ENCODE peak calls at places on chromosomes 7 and 10, in eight cellular contexts. One of them, this sample, is unnamed. For H3K9me3, the result is how much of the 10 kb centered on the place peaks cover.

GRCh38 chr7:122768827-122769226 is 66.1 kb upstream of the RNF148 start:
- DNase-seq in WERI-Rb-1: no peak
- DNase-seq in HCT116: no peak
- DNase-seq in lower lobe of right lung: no peak
- DNase-seq in mesenchymal stem cell: no peak
- DNase-seq in gastrocnemius medialis: no peak
- DNase-seq in adrenal gland: no peak
- DNase-seq in AG04450: no peak
- DNase-seq in this sample: no peak

GRCh38 chr7:30789334-30789711 is 18.1 kb downstream of the MINDY4 start:
- DNase-seq in WERI-Rb-1: no peak
- DNase-seq in mesenchymal stem cell: peak
- DNase-seq in gastrocnemius medialis: no peak
- DNase-seq in AG04450: no peak
- DNase-seq in lower lobe of right lung: no peak
- DNase-seq in HCT116: no peak
- DNase-seq in adrenal gland: no peak
- DNase-seq in this sample: no peak

GRCh38 chr10:36023939-36024338 is 381.8 kb upstream of the FZD8 start:
- DNase-seq in WERI-Rb-1: no peak
- DNase-seq in lower lobe of right lung: no peak
- DNase-seq in AG04450: peak
- DNase-seq in gastrocnemius medialis: no peak
- DNase-seq in mesenchymal stem cell: peak
- DNase-seq in adrenal gland: peak
- DNase-seq in HCT116: no peak
- DNase-seq in this sample: peak

GRCh38 chr7:113267885-113268284 is 149.5 kb upstream of the SMIM30 start:
- DNase-seq in adrenal gland: no peak
- DNase-seq in HCT116: no peak
- DNase-seq in mesenchymal stem cell: peak
- DNase-seq in gastrocnemius medialis: no peak
- DNase-seq in AG04450: peak
- DNase-seq in lower lobe of right lung: no peak
- DNase-seq in WERI-Rb-1: no peak
- DNase-seq in this sample: no peak

GRCh38 chr7:128082431-128082830 is 51.2 kb upstream of the LRRC4 start:
- DNase-seq in HCT116: no peak
- DNase-seq in WERI-Rb-1: peak
- DNase-seq in mesenchymal stem cell: no peak
- DNase-seq in gastrocnemius medialis: no peak
- DNase-seq in adrenal gland: no peak
- DNase-seq in lower lobe of right lung: no peak
- DNase-seq in AG04450: no peak
- DNase-seq in this sample: no peak

GRCh38 chr10:50271564-50272250 is 20.4 kb upstream of the ASAH2 start:
- DNase-seq in adrenal gland: no peak
- DNase-seq in gastrocnemius medialis: no peak
- DNase-seq in lower lobe of right lung: no peak
- DNase-seq in HCT116: no peak
- DNase-seq in AG04450: no peak
- DNase-seq in WERI-Rb-1: no peak
- DNase-seq in mesenchymal stem cell: no peak
- DNase-seq in this sample: no peak

GRCh38 chr10:110783509-110784103 is 88.1 kb upstream of the PDCD4 start:
- DNase-seq in WERI-Rb-1: no peak
- DNase-seq in adrenal gland: no peak
- DNase-seq in lower lobe of right lung: no peak
- DNase-seq in HCT116: no peak
- DNase-seq in gastrocnemius medialis: no peak
- DNase-seq in mesenchymal stem cell: no peak
- DNase-seq in AG04450: no peak
- DNase-seq in this sample: no peak

GRCh38 chr7:134809611-134810010 is 30.2 kb downstream of the CALD1 start:
- DNase-seq in WERI-Rb-1: no peak
- DNase-seq in HCT116: no peak
- DNase-seq in adrenal gland: no peak
- DNase-seq in lower lobe of right lung: no peak
- DNase-seq in AG04450: no peak
- DNase-seq in gastrocnemius medialis: no peak
- DNase-seq in mesenchymal stem cell: no peak
- DNase-seq in this sample: no peak

GRCh38 chr10:11713186-11713743 is 28.9 kb upstream of the ECHDC3 start:
- DNase-seq in lower lobe of right lung: no peak
- DNase-seq in WERI-Rb-1: no peak
- DNase-seq in AG04450: no peak
- DNase-seq in mesenchymal stem cell: no peak
- DNase-seq in HCT116: no peak
- DNase-seq in adrenal gland: no peak
- DNase-seq in gastrocnemius medialis: no peak
- DNase-seq in this sample: no peak

GRCh38 chr10:111319866-111320265 is 243.0 kb downstream of the ADRA2A start:
- DNase-seq in adrenal gland: no peak
- DNase-seq in gastrocnemius medialis: no peak
- DNase-seq in HCT116: no peak
- DNase-seq in mesenchymal stem cell: no peak
- DNase-seq in lower lobe of right lung: no peak
- DNase-seq in AG04450: no peak
- DNase-seq in WERI-Rb-1: no peak
- DNase-seq in this sample: no peak

GRCh38 chr7:105674200-105675030 is 93.1 kb upstream of the EFCAB10 start:
- DNase-seq in HCT116: no peak
- DNase-seq in WERI-Rb-1: no peak
- DNase-seq in mesenchymal stem cell: no peak
- DNase-seq in gastrocnemius medialis: no peak
- DNase-seq in lower lobe of right lung: no peak
- DNase-seq in adrenal gland: peak
- DNase-seq in AG04450: no peak
- DNase-seq in this sample: no peak

GRCh38 chr7:356691-357462 is 66.9 kb downstream of the FOXL3 start:
- DNase-seq in WERI-Rb-1: no peak
- DNase-seq in lower lobe of right lung: no peak
- DNase-seq in AG04450: no peak
- DNase-seq in gastrocnemius medialis: no peak
- DNase-seq in adrenal gland: no peak
- DNase-seq in HCT116: no peak
- DNase-seq in mesenchymal stem cell: no peak
- DNase-seq in this sample: no peak

GRCh38 chr7:139457153-139457946 is 26.1 kb downstream of the KLRG2 start:
- DNase-seq in lower lobe of right lung: no peak
- DNase-seq in adrenal gland: no peak
- DNase-seq in AG04450: no peak
- DNase-seq in mesenchymal stem cell: peak
- DNase-seq in gastrocnemius medialis: no peak
- DNase-seq in HCT116: no peak
- DNase-seq in WERI-Rb-1: no peak
- DNase-seq in this sample: no peak

GRCh38 chr10:70672165-70672992 is at the start of gene ADAMTS14:
- DNase-seq in mesenchymal stem cell: peak
- DNase-seq in adrenal gland: peak
- DNase-seq in WERI-Rb-1: peak
- DNase-seq in lower lobe of right lung: no peak
- DNase-seq in AG04450: no peak
- DNase-seq in gastrocnemius medialis: no peak
- DNase-seq in HCT116: peak
- DNase-seq in this sample: no peak

GRCh38 chr10:88343761-88344484 is 239.2 kb downstream of the RNLS start:
- DNase-seq in AG04450: no peak
- DNase-seq in mesenchymal stem cell: peak
- DNase-seq in WERI-Rb-1: no peak
- DNase-seq in gastrocnemius medialis: no peak
- DNase-seq in adrenal gland: no peak
- DNase-seq in HCT116: no peak
- DNase-seq in lower lobe of right lung: no peak
- DNase-seq in this sample: no peak

GRCh38 chr7:3301831-3302618 is 973 bp downstream of the SDK1 start:
- DNase-seq in gastrocnemius medialis: no peak
- DNase-seq in AG04450: no peak
- DNase-seq in adrenal gland: no peak
- DNase-seq in lower lobe of right lung: no peak
- DNase-seq in WERI-Rb-1: no peak
- DNase-seq in HCT116: no peak
- DNase-seq in mesenchymal stem cell: peak
- DNase-seq in this sample: no peak

GRCh38 chr7:47724335-47724982 is 142.5 kb upstream of the TNS3 start:
- DNase-seq in adrenal gland: no peak
- DNase-seq in mesenchymal stem cell: peak
- DNase-seq in WERI-Rb-1: no peak
- DNase-seq in gastrocnemius medialis: no peak
- DNase-seq in AG04450: peak
- DNase-seq in lower lobe of right lung: no peak
- DNase-seq in HCT116: no peak
- DNase-seq in this sample: no peak

GRCh38 chr7:156327474-156327873 is 313.1 kb upstream of the RNF32 start:
- DNase-seq in adrenal gland: no peak
- DNase-seq in AG04450: no peak
- DNase-seq in mesenchymal stem cell: no peak
- DNase-seq in WERI-Rb-1: no peak
- DNase-seq in lower lobe of right lung: no peak
- DNase-seq in HCT116: no peak
- DNase-seq in gastrocnemius medialis: no peak
- DNase-seq in this sample: no peak

GRCh38 chr7:133583545-133584171 is 330.8 kb downstream of the EXOC4 start:
- DNase-seq in AG04450: no peak
- DNase-seq in WERI-Rb-1: no peak
- DNase-seq in mesenchymal stem cell: no peak
- DNase-seq in HCT116: no peak
- DNase-seq in lower lobe of right lung: no peak
- DNase-seq in adrenal gland: no peak
- DNase-seq in gastrocnemius medialis: no peak
- DNase-seq in this sample: no peak

GRCh38 chr10:49360271-49361177 is 35.4 kb downstream of the DRGX start:
- DNase-seq in lower lobe of right lung: no peak
- DNase-seq in gastrocnemius medialis: no peak
- DNase-seq in mesenchymal stem cell: no peak
- DNase-seq in adrenal gland: no peak
- DNase-seq in HCT116: no peak
- DNase-seq in WERI-Rb-1: no peak
- DNase-seq in AG04450: no peak
- DNase-seq in this sample: no peak

GRCh38 chr10:46253076-46254006 is 33.5 kb upstream of the ANTXRL start:
- DNase-seq in gastrocnemius medialis: no peak
- DNase-seq in AG04450: no peak
- DNase-seq in WERI-Rb-1: no peak
- DNase-seq in mesenchymal stem cell: no peak
- DNase-seq in adrenal gland: no peak
- DNase-seq in lower lobe of right lung: no peak
- DNase-seq in HCT116: no peak
- DNase-seq in this sample: no peak

GRCh38 chr10:59971915-59972314 is 65.6 kb upstream of the CCDC6 start:
- DNase-seq in AG04450: no peak
- DNase-seq in lower lobe of right lung: no peak
- DNase-seq in WERI-Rb-1: no peak
- DNase-seq in mesenchymal stem cell: peak
- DNase-seq in gastrocnemius medialis: no peak
- DNase-seq in HCT116: no peak
- DNase-seq in adrenal gland: no peak
- DNase-seq in this sample: no peak

GRCh38 chr7:92517626-92518025 is 10.7 kb downstream of the PEX1 start:
- DNase-seq in HCT116: no peak
- DNase-seq in gastrocnemius medialis: no peak
- DNase-seq in mesenchymal stem cell: peak
- DNase-seq in adrenal gland: no peak
- DNase-seq in lower lobe of right lung: no peak
- DNase-seq in WERI-Rb-1: no peak
- DNase-seq in AG04450: no peak
- DNase-seq in this sample: no peak

GRCh38 chr10:103262229-103262628 is 14.7 kb upstream of the INA start:
- DNase-seq in gastrocnemius medialis: no peak
- DNase-seq in HCT116: no peak
- DNase-seq in adrenal gland: no peak
- DNase-seq in WERI-Rb-1: no peak
- DNase-seq in mesenchymal stem cell: no peak
- DNase-seq in AG04450: no peak
- DNase-seq in lower lobe of right lung: no peak
- DNase-seq in this sample: no peak

GRCh38 chr7:135575296-135575695 is 17.6 kb downstream of the NUP205 start:
- DNase-seq in AG04450: no peak
- DNase-seq in mesenchymal stem cell: no peak
- DNase-seq in adrenal gland: no peak
- DNase-seq in gastrocnemius medialis: no peak
- DNase-seq in WERI-Rb-1: no peak
- DNase-seq in lower lobe of right lung: no peak
- DNase-seq in HCT116: no peak
- DNase-seq in this sample: no peak

GRCh38 chr7:134293029-134293740 is 23.5 kb downstream of the SLC35B4 start:
- DNase-seq in gastrocnemius medialis: no peak
- DNase-seq in mesenchymal stem cell: no peak
- DNase-seq in HCT116: no peak
- DNase-seq in WERI-Rb-1: no peak
- DNase-seq in adrenal gland: peak
- DNase-seq in AG04450: no peak
- DNase-seq in lower lobe of right lung: peak
- DNase-seq in this sample: no peak

GRCh38 chr7:24576171-24577052 is 3.2 kb downstream of the PALS2 start:
- DNase-seq in adrenal gland: no peak
- DNase-seq in lower lobe of right lung: no peak
- DNase-seq in HCT116: peak
- DNase-seq in gastrocnemius medialis: no peak
- DNase-seq in mesenchymal stem cell: peak
- DNase-seq in AG04450: peak
- DNase-seq in WERI-Rb-1: peak
- DNase-seq in this sample: no peak

GRCh38 chr7:64706625-64707292 is 40.8 kb downstream of the ZNF107 start:
- DNase-seq in lower lobe of right lung: no peak
- DNase-seq in gastrocnemius medialis: no peak
- DNase-seq in adrenal gland: no peak
- DNase-seq in AG04450: no peak
- DNase-seq in HCT116: no peak
- DNase-seq in WERI-Rb-1: no peak
- DNase-seq in mesenchymal stem cell: no peak
- DNase-seq in this sample: no peak
- H3K9me3 ChIP-seq in lower lobe of right lung: half or more
- H3K9me3 ChIP-seq in gastrocnemius medialis: under half
- H3K9me3 ChIP-seq in adrenal gland: under half
- H3K9me3 ChIP-seq in AG04450: under half
- H3K9me3 ChIP-seq in HCT116: under half
- H3K9me3 ChIP-seq in WERI-Rb-1: under half
- H3K9me3 ChIP-seq in mesenchymal stem cell: half or more
- H3K9me3 ChIP-seq in this sample: half or more

GRCh38 chr7:17266559-17266958 is 31.9 kb upstream of the AHR start:
- DNase-seq in HCT116: no peak
- DNase-seq in gastrocnemius medialis: no peak
- DNase-seq in adrenal gland: no peak
- DNase-seq in mesenchymal stem cell: no peak
- DNase-seq in WERI-Rb-1: no peak
- DNase-seq in AG04450: no peak
- DNase-seq in lower lobe of right lung: no peak
- DNase-seq in this sample: no peak
- H3K9me3 ChIP-seq in HCT116: under half
- H3K9me3 ChIP-seq in gastrocnemius medialis: under half
- H3K9me3 ChIP-seq in adrenal gland: under half
- H3K9me3 ChIP-seq in mesenchymal stem cell: half or more
- H3K9me3 ChIP-seq in WERI-Rb-1: under half
- H3K9me3 ChIP-seq in AG04450: under half
- H3K9me3 ChIP-seq in lower lobe of right lung: under half
- H3K9me3 ChIP-seq in this sample: under half

GRCh38 chr7:63009771-63010170 is 988.9 kb upstream of the ZNF722 start:
- DNase-seq in AG04450: no peak
- DNase-seq in adrenal gland: no peak
- DNase-seq in lower lobe of right lung: no peak
- DNase-seq in mesenchymal stem cell: no peak
- DNase-seq in WERI-Rb-1: no peak
- DNase-seq in HCT116: no peak
- DNase-seq in gastrocnemius medialis: no peak
- DNase-seq in this sample: no peak
- H3K9me3 ChIP-seq in AG04450: under half
- H3K9me3 ChIP-seq in adrenal gland: under half
- H3K9me3 ChIP-seq in lower lobe of right lung: under half
- H3K9me3 ChIP-seq in mesenchymal stem cell: under half
- H3K9me3 ChIP-seq in WERI-Rb-1: under half
- H3K9me3 ChIP-seq in HCT116: under half
- H3K9me3 ChIP-seq in gastrocnemius medialis: under half
- H3K9me3 ChIP-seq in this sample: under half

GRCh38 chr10:37379991-37380390 is 254.6 kb downstream of the ANKRD30A start:
- DNase-seq in mesenchymal stem cell: no peak
- DNase-seq in gastrocnemius medialis: no peak
- DNase-seq in adrenal gland: no peak
- DNase-seq in AG04450: no peak
- DNase-seq in lower lobe of right lung: no peak
- DNase-seq in HCT116: no peak
- DNase-seq in WERI-Rb-1: no peak
- DNase-seq in this sample: no peak
- H3K9me3 ChIP-seq in mesenchymal stem cell: under half
- H3K9me3 ChIP-seq in gastrocnemius medialis: under half
- H3K9me3 ChIP-seq in adrenal gland: under half
- H3K9me3 ChIP-seq in AG04450: under half
- H3K9me3 ChIP-seq in lower lobe of right lung: under half
- H3K9me3 ChIP-seq in HCT116: under half
- H3K9me3 ChIP-seq in WERI-Rb-1: under half
- H3K9me3 ChIP-seq in this sample: under half

This sample was measured in thoracic aorta.